ENCODE peak calls at places on chromosome X, in seven cellular contexts. Z is suprapubic skin, Q is psoas muscle, A is IMR-90, H is thoracic aorta, J is cardiac muscle cell, B is endodermal cell. N is an unnamed sample. For H3K4me1, the result is how much of the 10 kb centered on the place peaks cover.

GRCh38 chrX:31136144-31136572 is 64.3 kb upstream of the FTHL17 start:
- DNase-seq in A (no peak), Q (no peak), B (no peak), J (no peak), Z (no peak), H (no peak), N (no peak)

GRCh38 chrX:136525738-136526606 is 6.0 kb upstream of the VGLL1 start:
- DNase-seq in Z (no peak), H (peak), B (no peak), Q (peak), J (peak), A (peak), N (peak)

GRCh38 chrX:49627030-49627777 is 28.4 kb downstream of the GAGE1 start:
- DNase-seq in H (no peak), J (peak), B (peak), Q (no peak), Z (no peak), A (no peak), N (peak)

GRCh38 chrX:80223922-80224579 is 196.2 kb upstream of the TENT5D start:
- DNase-seq in H (no peak), J (peak), A (no peak), Z (no peak), Q (no peak), B (peak), N (no peak)

GRCh38 chrX:1894656-1895055 is 279.8 kb downstream of the ASMT start:
- DNase-seq in J (no peak), A (no peak), Z (no peak), B (no peak), Q (no peak), H (no peak), N (no peak)

GRCh38 chrX:23820235-23820782 is 37.3 kb downstream of the SAT1 start:
- DNase-seq in Z (no peak), J (peak), Q (no peak), B (no peak), H (no peak), A (no peak), N (no peak)

GRCh38 chrX:67207912-67208311 is 335.9 kb upstream of the AR start:
- DNase-seq in J (no peak), Z (no peak), B (no peak), H (no peak), Q (no peak), A (no peak), N (no peak)

GRCh38 chrX:120823554-120823953 is 52.1 kb downstream of the CT47B1 start:
- DNase-seq in Z (no peak), H (no peak), B (no peak), Q (no peak), J (no peak), A (no peak), N (no peak)

GRCh38 chrX:57453901-57454300 is 137.9 kb upstream of the ZXDB start:
- DNase-seq in H (no peak), A (peak), Z (no peak), Q (no peak), B (peak), J (peak), N (no peak)

GRCh38 chrX:77785746-77786548 is at the start of gene ATRX:
- DNase-seq in A (peak), J (peak), H (peak), Q (peak), Z (peak), B (peak), N (peak)

GRCh38 chrX:15947648-15948317 is 93.2 kb upstream of the AP1S2 start:
- DNase-seq in Z (no peak), H (no peak), A (peak), Q (no peak), B (peak), J (peak), N (no peak)

GRCh38 chrX:6307156-6307555 is 78.5 kb upstream of the NLGN4X start:
- DNase-seq in H (no peak), Q (no peak), A (no peak), Z (no peak), J (no peak), B (no peak), N (no peak)

GRCh38 chrX:68498044-68498507 is 775 bp upstream of the YIPF6 start:
- DNase-seq in A (no peak), J (no peak), B (no peak), Z (no peak), H (no peak), Q (no peak), N (no peak)

GRCh38 chrX:72365126-72365525 is 59.4 kb upstream of the CITED1 start:
- DNase-seq in Q (no peak), Z (no peak), B (no peak), H (no peak), A (no peak), J (no peak), N (no peak)

GRCh38 chrX:77448170-77448569 is 981 bp downstream of the FGF16 start:
- DNase-seq in J (no peak), Q (no peak), Z (no peak), H (no peak), B (no peak), A (no peak), N (no peak)

GRCh38 chrX:131895807-131896206 is 127.3 kb upstream of the STK26 start:
- DNase-seq in H (no peak), A (no peak), Z (no peak), B (no peak), J (no peak), Q (no peak), N (no peak)

GRCh38 chrX:18425199-18426003 is at the start of gene CDKL5:
- DNase-seq in H (peak), A (peak), Z (peak), Q (peak), B (peak), J (peak), N (peak)

GRCh38 chrX:130719399-130719798 is 183.6 kb downstream of the ENOX2 start:
- DNase-seq in A (no peak), Q (no peak), H (no peak), J (no peak), B (no peak), Z (no peak), N (no peak)

GRCh38 chrX:134669378-134670098 is 11.3 kb upstream of the PLAC1 start:
- DNase-seq in B (no peak), Q (peak), A (peak), H (no peak), J (peak), Z (no peak), N (peak)

GRCh38 chrX:110966839-110967238 is 129.2 kb upstream of the PAK3 start:
- DNase-seq in H (no peak), B (no peak), Q (no peak), A (no peak), J (peak), Z (no peak), N (no peak)

GRCh38 chrX:153492543-153492942 is 2.2 kb upstream of the BGN start:
- DNase-seq in B (no peak), J (no peak), A (no peak), Z (no peak), Q (no peak), H (no peak), N (no peak)

GRCh38 chrX:45664727-45665290 is 464.1 kb upstream of the DIPK2B start:
- DNase-seq in B (no peak), A (no peak), Q (no peak), Z (no peak), H (no peak), J (no peak), N (no peak)

GRCh38 chrX:139203681-139204575 is 326.6 kb upstream of the F9 start:
- DNase-seq in Z (no peak), B (peak), H (no peak), J (peak), A (no peak), Q (peak), N (no peak)

GRCh38 chrX:118536687-118537461 is 41.3 kb downstream of the DOCK11 start:
- DNase-seq in H (no peak), Z (no peak), A (peak), J (peak), B (peak), Q (no peak), N (no peak)

GRCh38 chrX:155235891-155236290 is 19.6 kb downstream of the VBP1 start:
- DNase-seq in H (no peak), B (no peak), J (peak), Q (no peak), Z (no peak), A (no peak), N (no peak)

GRCh38 chrX:38260231-38260630 is 39.6 kb upstream of the SRPX start:
- DNase-seq in H (no peak), J (no peak), Q (no peak), B (peak), Z (no peak), A (peak), N (no peak)

GRCh38 chrX:11758400-11759171 is 549 bp downstream of the MSL3 start:
- DNase-seq in J (peak), Q (peak), A (peak), B (peak), H (peak), Z (peak), N (peak)

GRCh38 chrX:144275403-144275802 is 391.5 kb downstream of the UBE2NL start:
- DNase-seq in A (no peak), Q (no peak), Z (no peak), B (no peak), H (no peak), J (no peak), N (no peak)

GRCh38 chrX:150049647-150050046 is 111.4 kb upstream of the EOLA2 start:
- DNase-seq in A (peak), J (peak), H (no peak), B (no peak), Q (no peak), Z (no peak), N (no peak)

GRCh38 chrX:20383487-20383886 is 116.8 kb upstream of the RPS6KA3 start:
- DNase-seq in H (no peak), B (no peak), Q (no peak), A (no peak), Z (no peak), J (no peak), N (no peak)

GRCh38 chrX:134172588-134173259 is 64.3 kb upstream of the CCDC160 start:
- DNase-seq in B (peak), Z (no peak), A (no peak), Q (peak), J (peak), H (no peak), N (peak)

GRCh38 chrX:13142891-13143290 is 98.5 kb upstream of the FAM9C start:
- DNase-seq in J (no peak), H (no peak), Q (no peak), Z (no peak), B (no peak), A (no peak), N (no peak)

GRCh38 chrX:104428231-104428630 is 137.8 kb upstream of the IL1RAPL2 start:
- DNase-seq in Z (no peak), A (no peak), J (no peak), Q (no peak), B (no peak), H (no peak), N (no peak)

GRCh38 chrX:46770817-46771163 is 11.9 kb upstream of the SLC9A7 start:
- DNase-seq in H (no peak), A (peak), B (peak), J (peak), Z (no peak), Q (no peak), N (no peak)

GRCh38 chrX:46770006-46770816 is 11.3 kb upstream of the SLC9A7 start:
- DNase-seq in Z (no peak), H (no peak), Q (no peak), B (peak), A (peak), J (peak), N (no peak)
- H3K27ac ChIP-seq in Z (no peak), H (no peak), Q (no peak), B (no peak), A (peak), J (no peak), N (no peak)

DNA sequence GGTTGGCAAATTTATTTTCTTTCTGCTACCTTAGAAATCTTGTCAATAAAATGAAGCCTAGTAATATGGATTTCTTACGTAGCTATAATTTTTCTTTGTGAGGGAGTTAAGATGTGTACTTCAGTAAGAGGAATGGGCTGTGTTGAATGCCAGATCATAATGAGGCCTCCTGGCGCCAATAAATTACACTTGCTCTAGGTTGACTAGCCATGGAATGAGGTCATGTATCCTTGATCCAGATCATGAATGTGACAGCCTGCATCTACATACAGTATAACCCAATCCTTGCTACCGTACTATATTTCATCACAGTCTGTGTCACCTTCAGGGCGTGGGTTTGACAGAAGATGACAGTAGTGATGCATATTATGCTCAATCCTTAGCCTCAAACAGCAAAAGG is 36.2 kb downstream of the NHS start:
- DNase-seq in Q (no peak), B (no peak), J (no peak), H (no peak), A (no peak), Z (no peak), N (no peak)
- H3K4me1 ChIP-seq in Q (under half), B (under half), J (under half), H (under half), A (under half), Z (under half), N (under half)

GRCh38 chrX:65635824-65636223 is 31.6 kb upstream of the MSN start:
- DNase-seq in Q (no peak), H (no peak), Z (no peak), A (no peak), B (no peak), J (peak), N (no peak)

GRCh38 chrX:65637335-65637734 is 30.1 kb upstream of the MSN start:
- DNase-seq in H (no peak), B (no peak), A (no peak), Q (no peak), Z (no peak), J (no peak), N (no peak)

GRCh38 chrX:65630771-65631170 is 36.7 kb upstream of the MSN start:
- DNase-seq in Q (no peak), A (no peak), B (no peak), H (no peak), Z (no peak), J (no peak), N (no peak)

GRCh38 chrX:65635371-65635770 is 32.1 kb upstream of the MSN start:
- DNase-seq in A (no peak), Z (no peak), B (no peak), H (no peak), J (peak), Q (no peak), N (peak)

GRCh38 chrX:65634732-65635131 is 32.7 kb upstream of the MSN start:
- DNase-seq in Q (no peak), B (no peak), H (no peak), J (no peak), A (no peak), Z (no peak), N (no peak)
- H3K27ac ChIP-seq in Q (peak), B (no peak), H (peak), J (no peak), A (no peak), Z (no peak), N (peak)

GRCh38 chrX:10603612-10604011 is 16.8 kb downstream of the MID1 start:
- DNase-seq in A (no peak), B (peak), Q (no peak), Z (no peak), H (no peak), J (no peak), N (no peak)
- H3K4me1 ChIP-seq in A (under half), B (under half), Q (under half), Z (under half), H (under half), J (under half), N (under half)